ENCODE peak calls at places on chromosome 17, in ten cellular contexts. Q, O, G, U, X, T, R, H, Z and S are unnamed samples.

GRCh38 chr17:5919104-5919503 is 151.1 kb upstream of the WSCD1 start:
- DNase-seq in Z (no peak), X (no peak), U (no peak), R (no peak), T (no peak), H (no peak), Q (no peak), G (no peak), O (no peak), S (no peak)

GRCh38 chr17:65630502-65630901 is 69.1 kb upstream of the AXIN2 start:
- DNase-seq in U (no peak), Z (no peak), T (no peak), H (no peak), X (no peak), O (no peak), Q (no peak), G (no peak), R (no peak), S (no peak)

GRCh38 chr17:34442387-34443111 is 79.5 kb upstream of the CCL1 start:
- DNase-seq in Z (no peak), T (no peak), Q (no peak), H (no peak), X (no peak), U (no peak), G (no peak), R (no peak), O (no peak), S (no peak)

GRCh38 chr17:36665417-36665816 is 64.0 kb downstream of the MRM1 start:
- DNase-seq in H (no peak), G (no peak), Q (no peak), X (no peak), Z (no peak), T (peak; percentile 60), O (no peak), R (no peak), U (no peak), S (no peak)

GRCh38 chr17:17557796-17558195 is 33.7 kb downstream of the PEMT start:
- DNase-seq in G (no peak), O (no peak), U (no peak), H (no peak), T (no peak), Z (no peak), X (no peak), R (no peak), Q (no peak), S (peak; percentile 82)

GRCh38 chr17:80195671-80196529 is 24.2 kb downstream of the SGSH start:
- DNase-seq in H (no peak), Z (no peak), T (no peak), Q (no peak), G (no peak), R (peak; percentile 48), X (no peak), U (no peak), O (peak; percentile 54), S (no peak)

GRCh38 chr17:73719588-73720071 is 75.4 kb upstream of the SDK2 start:
- DNase-seq in Q (peak; percentile 80), O (no peak), G (no peak), T (no peak), R (peak; percentile 65), X (peak; percentile 73), Z (no peak), U (no peak), H (peak; percentile 24), S (no peak)

GRCh38 chr17:35890774-35891155 is 10.6 kb upstream of the CCL5 start:
- DNase-seq in R (no peak), O (no peak), X (no peak), G (peak; percentile 13), U (no peak), T (no peak), Z (peak; percentile 61), H (peak; percentile 54), Q (no peak), S (peak; percentile 24)

GRCh38 chr17:47604268-47604927 is 45.3 kb upstream of the KPNB1 start:
- DNase-seq in G (no peak), T (no peak), H (no peak), Z (no peak), O (no peak), X (no peak), U (peak; percentile 85), Q (no peak), R (no peak), S (no peak)

GRCh38 chr17:74245818-74246204 is 28.2 kb upstream of the DNAI2 start:
- DNase-seq in U (no peak), Q (no peak), R (no peak), G (no peak), O (no peak), T (no peak), X (no peak), H (no peak), Z (no peak), S (no peak)

GRCh38 chr17:83080641-83081560 is 1.5 kb downstream of the METRNL start:
- DNase-seq in G (peak; percentile 44), H (peak; percentile 52), O (peak; percentile 53), Q (no peak), Z (peak; percentile 75), U (peak; percentile 24), X (peak; percentile 76), T (no peak), R (no peak), S (peak; percentile 79)
- TF ChIP-seq POLR2A in G (no peak), H (no peak), O (no peak), Q (no peak), Z (peak; percentile 17), U (peak; percentile 64), X (no peak), T (no peak), R (no peak), S (no peak)

DNA sequence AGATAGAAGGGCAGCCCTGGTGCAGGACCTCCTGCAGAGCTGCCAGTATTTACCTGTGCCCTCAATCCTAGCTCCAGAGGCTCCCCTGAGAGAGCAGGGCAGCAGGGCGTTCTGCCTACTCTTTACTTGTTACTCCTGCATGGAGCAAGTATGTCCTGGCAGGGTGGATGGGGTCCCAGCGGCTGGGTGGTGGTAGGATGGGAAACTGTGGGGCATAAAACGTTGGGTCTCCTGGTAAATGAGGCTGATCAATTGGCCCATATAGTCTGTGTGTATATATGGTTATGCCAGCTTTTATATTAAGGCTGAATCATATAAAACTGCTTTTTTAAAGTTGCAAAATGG is 192.0 kb downstream of the NTN1 start:
- DNase-seq in R (no peak), T (no peak), U (no peak), O (no peak), G (no peak), Z (no peak), H (no peak), Q (no peak), X (no peak), S (no peak)
- H3K4me1 ChIP-seq in R (no peaks in the 10 kb centered on the region), T (peaks cover 11% of the 10 kb centered on the region), U (peaks cover 6% of the 10 kb centered on the region), O (no peaks in the 10 kb centered on the region), G (peaks cover 14% of the 10 kb centered on the region), Z (no peaks in the 10 kb centered on the region), H (peaks cover 13% of the 10 kb centered on the region), Q (peaks cover 14% of the 10 kb centered on the region), X (no peaks in the 10 kb centered on the region), S (no peaks in the 10 kb centered on the region)

GRCh38 chr17:78384479-78385175 is 6.2 kb downstream of the PGS1 start:
- DNase-seq in U (no peak), T (no peak), Q (no peak), G (no peak), R (no peak), O (no peak), Z (no peak), X (no peak), H (no peak), S (no peak)

GRCh38 chr17:78380370-78380769 is 1.9 kb downstream of the PGS1 start:
- DNase-seq in Z (no peak), X (no peak), T (no peak), G (no peak), Q (no peak), R (no peak), H (no peak), U (no peak), O (no peak), S (no peak)

GRCh38 chr17:78387982-78388941 is 9.8 kb downstream of the PGS1 start:
- DNase-seq in H (peak; percentile 37), R (no peak), U (peak; percentile 89), T (no peak), Q (peak; percentile 87), Z (peak; percentile 52), O (no peak), G (no peak), X (no peak), S (peak; percentile 75)

GRCh38 chr17:78381601-78382168 is 3.2 kb downstream of the PGS1 start:
- DNase-seq in T (no peak), Q (no peak), G (no peak), O (peak; percentile 77), Z (no peak), X (no peak), U (no peak), R (no peak), H (no peak), S (no peak)

DNA sequence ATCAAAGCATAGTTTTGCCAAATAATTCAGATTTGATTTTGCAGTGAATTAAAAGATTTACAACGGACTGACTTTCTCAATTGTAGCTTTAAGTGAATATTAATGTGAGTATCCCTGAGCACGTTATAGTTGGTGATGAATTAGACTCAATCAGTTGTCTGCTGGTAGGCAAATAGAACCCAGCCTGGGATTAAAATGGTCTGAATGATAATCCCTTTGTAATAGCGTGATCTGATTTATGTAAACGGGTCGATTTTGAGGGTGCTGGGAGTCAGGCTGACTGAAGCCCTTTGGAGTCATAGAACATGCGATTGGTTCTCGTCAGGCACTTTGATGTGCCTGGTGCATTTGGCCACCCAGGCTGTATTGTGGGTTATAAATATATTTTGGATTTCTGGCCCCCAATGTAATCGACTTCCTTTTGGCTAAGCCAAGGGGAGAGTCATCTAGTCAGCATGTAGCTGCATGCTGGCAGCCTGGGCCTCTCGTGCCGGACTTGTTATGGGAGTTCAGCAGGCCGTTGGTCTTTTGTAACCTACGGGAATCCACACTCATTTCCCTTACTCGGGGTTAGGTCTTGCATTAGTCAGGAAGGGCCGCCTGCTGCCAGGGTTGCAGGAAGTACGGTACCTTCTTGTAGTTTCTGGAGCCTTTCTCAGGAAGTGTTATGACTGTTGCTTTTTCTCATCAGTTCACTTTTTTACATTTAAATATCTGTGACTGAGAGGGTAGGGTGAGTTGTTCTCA is 5.4 kb downstream of the PGS1 start:
- DNase-seq in Q (peak; percentile 93), X (peak; percentile 83), H (peak; percentile 67), G (peak; percentile 32), T (no peak), Z (peak; percentile 74), R (no peak), U (peak; percentile 100), O (no peak), S (peak; percentile 55)
- H3K4me3 ChIP-seq in Q (no peak overlapping the region), X (no peak overlapping the region), H (no peak overlapping the region), G (no peak overlapping the region), T (no peak overlapping the region), Z (no peak overlapping the region), R (no peak overlapping the region), U (no peak overlapping the region), O (no peak overlapping the region), S (no peak overlapping the region)

DNA sequence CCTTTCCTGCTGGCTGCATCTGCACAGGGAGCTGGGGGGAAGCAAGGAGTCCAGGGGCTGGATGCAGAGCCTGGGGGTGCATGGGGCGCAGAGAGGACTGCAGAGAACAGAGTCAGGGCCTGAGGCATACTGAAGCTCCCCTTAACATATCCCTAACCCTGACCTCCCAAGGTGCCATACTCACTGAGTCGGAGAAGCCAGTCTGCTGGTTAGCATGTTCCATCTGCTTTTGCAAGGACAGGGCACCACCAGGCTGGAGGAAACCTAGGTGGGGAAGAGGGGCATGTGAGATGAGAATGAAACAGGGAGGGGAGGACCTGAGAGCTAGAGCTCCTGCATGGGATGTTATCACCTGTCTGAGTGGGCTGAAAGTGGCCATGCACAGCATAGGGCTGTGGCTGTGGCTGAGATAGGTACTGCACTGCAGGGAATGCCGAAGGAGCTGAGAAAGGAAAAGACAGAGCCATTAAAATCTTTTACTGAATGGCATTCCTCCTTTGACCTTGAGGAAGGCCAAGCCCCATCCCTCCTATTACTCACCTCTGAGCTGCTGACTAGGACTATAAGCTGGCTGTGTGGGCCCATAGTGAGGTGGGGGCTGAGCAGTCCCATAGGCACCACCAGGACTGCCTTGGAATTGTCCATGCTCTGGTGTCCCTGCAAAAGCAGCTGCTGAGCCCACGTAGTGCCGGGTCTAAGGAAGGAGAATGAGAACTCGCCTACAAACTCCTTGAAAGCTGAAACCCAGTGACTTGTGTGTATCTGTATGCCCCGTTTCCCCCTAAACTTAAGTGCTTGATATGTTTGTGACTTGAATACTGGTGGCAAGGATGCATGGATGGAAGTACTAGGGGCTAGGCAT is 1.9 kb downstream of the GPS2 start:
- DNase-seq in O (peak; percentile 30), Q (no peak), H (no peak), G (no peak), R (peak; percentile 45), Z (no peak), U (peak; percentile 2), T (peak; percentile 54), X (no peak), S (no peak)
- TF ChIP-seq POLR2A in O (peak; percentile 81), Q (no peak), H (no peak), G (no peak), R (peak; percentile 51), Z (no peak), U (peak; percentile 24), T (no peak), X (no peak), S (no peak)